ENCODE peak calls at places on chromosome 3, in five cellular contexts. G, C, N, R and Z are unnamed samples.

GRCh38 chr3:66405701-66406091 is 95.1 kb downstream of the LRIG1 start:
- DNase-seq in G (no peak), N (no peak), R (peak), C (no peak), Z (peak)

GRCh38 chr3:53775834-53776251 is 70.4 kb downstream of the CHDH start:
- DNase-seq in R (no peak), G (no peak), C (no peak), N (no peak), Z (no peak)

GRCh38 chr3:154095832-154096421 is 25.3 kb upstream of the ARHGEF26 start:
- DNase-seq in G (no peak), R (peak), N (no peak), C (no peak), Z (peak)

GRCh38 chr3:50370594-50370993 is 11.3 kb upstream of the TMEM115 start:
- DNase-seq in G (no peak), C (no peak), N (no peak), R (peak), Z (peak)

GRCh38 chr3:13037458-13038117 is 35.6 kb downstream of the IQSEC1 start:
- DNase-seq in R (no peak), C (no peak), G (no peak), N (no peak), Z (peak)

GRCh38 chr3:157073810-157074209 is 86.1 kb downstream of the CCNL1 start:
- DNase-seq in N (no peak), C (no peak), R (peak), G (no peak), Z (peak)

GRCh38 chr3:150414989-150415388 is 6.9 kb downstream of the TSC22D2 start:
- DNase-seq in C (no peak), N (no peak), R (no peak), G (no peak), Z (peak)

GRCh38 chr3:143150979-143151726 is 31.6 kb downstream of the CHST2 start:
- DNase-seq in C (no peak), R (no peak), N (no peak), G (no peak), Z (no peak)

GRCh38 chr3:99885085-99885484 is 67.4 kb downstream of the CMSS1 start:
- DNase-seq in R (no peak), N (no peak), C (no peak), G (no peak), Z (no peak)
- H2BK15ac ChIP-seq in R (no peak), N (no peak), C (no peak), G (no peak), Z (no peak)

GRCh38 chr3:36954452-36955134 is 9.7 kb upstream of the TRANK1 start:
- DNase-seq in G (peak), R (peak), C (no peak), N (no peak), Z (peak)
- H3K4me2 ChIP-seq in G (no peak), R (no peak), C (no peak), N (no peak), Z (no peak)

DNA sequence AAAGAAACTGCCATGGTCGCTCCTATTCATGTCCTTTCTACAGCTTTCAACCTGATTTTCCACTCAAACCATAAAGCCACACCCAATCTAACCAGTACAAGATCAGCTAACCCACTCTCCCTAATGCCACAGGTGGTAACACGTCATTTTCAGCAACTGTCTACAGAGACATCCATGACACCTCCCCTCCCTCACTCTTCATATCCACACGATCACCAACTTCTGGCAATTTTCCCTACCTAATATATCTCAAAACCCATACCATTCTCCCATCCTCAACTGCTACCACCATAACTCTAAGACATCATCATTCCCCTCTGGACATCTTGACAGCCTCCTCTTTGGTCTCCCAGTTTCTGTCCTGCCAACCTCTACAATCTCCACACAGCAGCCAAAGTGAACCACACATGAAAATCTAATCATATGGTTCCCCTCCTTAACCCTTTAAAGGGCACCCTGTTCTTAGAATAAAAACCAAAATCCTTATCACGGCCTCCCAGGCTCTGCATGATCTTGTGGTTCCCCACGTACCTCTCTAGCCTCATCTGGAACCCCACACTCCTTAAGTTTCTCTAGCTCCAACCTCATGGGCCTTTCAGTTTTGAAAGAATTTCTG is 33.6 kb downstream of the SPINK8 start:
- DNase-seq in G (no peak), N (no peak), R (no peak), C (no peak), Z (no peak)
- H2AFZ ChIP-seq in G (no peak), N (no peak), R (no peak), C (no peak), Z (no peak)

GRCh38 chr3:70072180-70072579 is 72.6 kb downstream of the SAMMSON start:
- DNase-seq in C (no peak), N (no peak), G (no peak), R (no peak), Z (no peak)
- H2BK15ac ChIP-seq in C (no peak), N (no peak), G (no peak), R (no peak), Z (no peak)

GRCh38 chr3:40381904-40382616 is 4.9 kb upstream of the ENTPD3 start:
- DNase-seq in R (no peak), N (no peak), C (no peak), G (no peak), Z (no peak)

GRCh38 chr3:40387895-40388254 is 891 bp downstream of the ENTPD3 start:
- DNase-seq in N (no peak), C (no peak), G (no peak), R (no peak), Z (no peak)

GRCh38 chr3:40387001-40387894 is at the start of gene ENTPD3:
- DNase-seq in G (peak), C (peak), N (peak), R (peak), Z (no peak)

GRCh38 chr3:40382617-40382979 is 4.4 kb upstream of the ENTPD3 start:
- DNase-seq in C (no peak), G (no peak), N (no peak), R (peak), Z (no peak)

GRCh38 chr3:40386213-40386612 is 771 bp upstream of the ENTPD3 start:
- DNase-seq in R (no peak), C (no peak), G (no peak), N (no peak), Z (no peak)
- H3K4me2 ChIP-seq in R (no peak), C (peak), G (peak), N (no peak), Z (no peak)

DNA sequence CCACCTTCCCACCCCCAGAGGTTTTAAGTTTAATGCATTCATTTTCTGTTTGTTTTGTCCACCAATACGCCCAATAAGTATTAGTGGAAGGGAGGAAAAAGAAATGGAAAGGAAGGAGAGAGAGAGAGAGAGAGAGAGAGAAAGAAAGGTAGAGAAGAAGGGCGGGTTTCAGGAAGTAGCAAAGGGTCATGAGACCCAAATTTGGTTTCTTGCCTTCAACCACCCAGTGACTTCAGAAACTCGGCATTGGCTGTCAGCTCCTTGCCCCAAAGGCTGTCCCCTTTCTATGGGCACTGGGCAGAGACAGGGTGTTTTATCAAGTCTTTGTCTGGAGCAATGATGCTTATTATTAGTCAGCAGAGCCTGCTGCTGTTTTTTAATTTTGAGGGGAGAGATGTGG is 13.5 kb upstream of the NR1D2 start:
- DNase-seq in R (no peak), G (no peak), C (no peak), N (no peak), Z (no peak)
- H2AFZ ChIP-seq in R (no peak), G (no peak), C (peak), N (peak), Z (no peak)

GRCh38 chr3:111853071-111853470 is 6.0 kb upstream of the PHLDB2 start:
- DNase-seq in R (no peak), N (no peak), G (no peak), C (no peak), Z (no peak)
- H2BK15ac ChIP-seq in R (no peak), N (no peak), G (no peak), C (no peak), Z (no peak)